ENCODE peak calls at places on chromosome 10, in nine cellular contexts. G is mammary epithelial cell, K is psoas muscle, H is A549, F is thoracic aorta, I is AG04450, O is aorta, L is neuronal stem cell, W is mucosa of descending colon. Z is an unnamed sample.

GRCh38 chr10:110655286-110655685 is 11.2 kb downstream of the RBM20 start:
- DNase-seq in K (no peak), F (no peak), L (no peak), W (no peak), I (no peak), O (no peak), G (no peak), H (no peak), Z (no peak)

GRCh38 chr10:20713420-20713819 is 183.7 kb downstream of the NEBL start:
- DNase-seq in F (no peak), G (no peak), L (no peak), H (no peak), O (no peak), W (no peak), I (no peak), K (no peak), Z (no peak)

GRCh38 chr10:100728928-100729876 is 16.2 kb upstream of the PAX2 start:
- DNase-seq in H (peak; percentile 90), W (no peak), I (no peak), K (no peak), O (no peak), G (no peak), F (no peak), L (no peak), Z (no peak)

GRCh38 chr10:350981-351501 is 215.8 kb downstream of the ZMYND11 start:
- DNase-seq in L (no peak), W (no peak), K (no peak), O (no peak), F (no peak), H (no peak), G (no peak), I (no peak), Z (no peak)

GRCh38 chr10:116521424-116522305 is 24.1 kb upstream of the PNLIP start:
- DNase-seq in F (no peak), O (no peak), H (peak; percentile 43), G (peak; percentile 30), I (peak; percentile 15), L (peak; percentile 33), W (no peak), K (no peak), Z (no peak)

GRCh38 chr10:10870523-10871241 is 147.0 kb upstream of the CELF2 start:
- DNase-seq in L (peak; percentile 21), F (no peak), O (no peak), W (no peak), H (no peak), K (no peak), I (no peak), G (no peak), Z (no peak)

GRCh38 chr10:101162677-101163076 is 31.6 kb downstream of the TLX1 start:
- DNase-seq in H (no peak), I (no peak), O (no peak), K (no peak), F (no peak), W (no peak), L (no peak), G (no peak), Z (no peak)

GRCh38 chr10:101829561-101830315 is 11.5 kb upstream of the OGA start:
- DNase-seq in F (no peak), H (no peak), L (peak; percentile 70), G (no peak), K (peak; percentile 53), I (no peak), W (peak; percentile 77), O (no peak), Z (peak; percentile 68)

GRCh38 chr10:6912424-6912823 is 332.3 kb upstream of the PRKCQ start:
- DNase-seq in G (peak; percentile 92), O (no peak), L (no peak), I (no peak), H (no peak), W (no peak), F (no peak), K (no peak), Z (no peak)

GRCh38 chr10:122192142-122192541 is 79.0 kb upstream of the BTBD16 start:
- DNase-seq in K (no peak), F (no peak), H (no peak), O (peak; percentile 7), I (no peak), G (no peak), W (no peak), L (peak; percentile 58), Z (no peak)

GRCh38 chr10:63133787-63134557 is 844 bp downstream of the NRBF2 start:
- DNase-seq in I (no peak), H (peak; percentile 53), W (no peak), O (no peak), F (no peak), L (no peak), G (peak; percentile 40), K (no peak), Z (no peak)

GRCh38 chr10:110501142-110501937 is 3.6 kb downstream of the DUSP5 start:
- DNase-seq in O (peak; percentile 93), K (peak; percentile 87), L (no peak), G (peak; percentile 92), H (peak; percentile 90), W (peak; percentile 77), I (peak; percentile 78), F (peak; percentile 79), Z (no peak)

GRCh38 chr10:97129666-97130065 is 56.1 kb downstream of the SLIT1 start:
- DNase-seq in F (no peak), I (no peak), W (no peak), K (no peak), O (no peak), H (no peak), G (no peak), L (no peak), Z (no peak)

GRCh38 chr10:124134251-124134650 is 40.9 kb upstream of the CHST15 start:
- DNase-seq in O (no peak), W (no peak), K (no peak), I (no peak), H (no peak), G (no peak), F (no peak), L (no peak), Z (no peak)

GRCh38 chr10:90968448-90969086 is 47.7 kb upstream of the ANKRD1 start:
- DNase-seq in G (peak; percentile 68), K (no peak), I (peak; percentile 39), L (no peak), O (no peak), F (no peak), W (no peak), H (no peak), Z (no peak)

GRCh38 chr10:45490277-45490676 is 116.3 kb downstream of the ALOX5 start:
- DNase-seq in F (no peak), I (no peak), L (no peak), G (no peak), O (no peak), W (no peak), H (no peak), K (no peak), Z (no peak)

GRCh38 chr10:87095241-87095945 is 387 bp downstream of the SHLD2 start:
- DNase-seq in K (peak; percentile 90), F (peak; percentile 68), I (peak; percentile 56), H (peak; percentile 55), W (peak; percentile 89), L (peak; percentile 70), O (peak; percentile 89), G (peak; percentile 86), Z (peak; percentile 82)

GRCh38 chr10:128123853-128124252 is 2.4 kb downstream of the MKI67 start:
- DNase-seq in H (no peak), G (no peak), K (no peak), I (no peak), W (no peak), O (no peak), L (no peak), F (no peak), Z (no peak)
- H3K4me3 ChIP-seq in H (no peak overlapping the region), G (peak overlapping the region; percentile 87), K (no peak overlapping the region), I (no peak overlapping the region), W (no peak overlapping the region), O (no peak overlapping the region), L (peak overlapping the region; percentile 77), F (no peak overlapping the region), Z (no peak overlapping the region)

GRCh38 chr10:118108194-118109026 is 61.7 kb upstream of the RAB11FIP2 start:
- DNase-seq in H (no peak), F (no peak), W (no peak), L (peak; percentile 38), K (no peak), O (no peak), I (no peak), G (peak; percentile 56), Z (no peak)
- H3K4me3 ChIP-seq in H (no peak overlapping the region), F (no peak overlapping the region), W (no peak overlapping the region), L (no peak overlapping the region), K (no peak overlapping the region), O (no peak overlapping the region), I (no peak overlapping the region), G (no peak overlapping the region), Z (no peak overlapping the region)

GRCh38 chr10:88138319-88138848 is 275.0 kb downstream of the PTEN start:
- DNase-seq in H (no peak), I (no peak), O (no peak), F (no peak), W (no peak), K (no peak), L (no peak), G (peak; percentile 55), Z (no peak)
- H3K4me3 ChIP-seq in H (no peak overlapping the region), I (no peak overlapping the region), O (no peak overlapping the region), F (no peak overlapping the region), W (no peak overlapping the region), K (no peak overlapping the region), L (no peak overlapping the region), G (no peak overlapping the region), Z (no peak overlapping the region)

DNA sequence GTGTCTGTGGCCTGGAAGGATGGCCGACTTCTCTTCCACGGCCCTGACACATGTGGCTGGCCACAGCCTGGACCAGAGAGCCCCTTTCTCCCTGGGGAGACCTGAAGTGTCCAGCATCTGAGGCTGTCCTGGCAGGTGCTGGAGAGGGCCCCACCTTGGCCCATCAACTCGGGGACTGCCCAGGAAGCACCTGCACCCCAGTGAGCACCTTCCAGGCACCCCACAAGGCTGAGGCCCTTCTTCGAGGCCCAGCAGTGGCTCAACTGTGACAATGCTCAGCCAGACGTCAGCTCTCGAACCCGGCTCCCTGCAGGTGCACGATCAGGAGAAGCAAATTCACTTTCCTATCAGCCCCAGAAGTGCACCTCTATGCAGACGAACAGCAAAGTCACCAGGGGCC is 24.3 kb downstream of the RGS10 start:
- DNase-seq in K (no peak), H (no peak), L (no peak), O (no peak), F (no peak), G (no peak), I (no peak), W (peak; percentile 20), Z (no peak)
- H3K4me3 ChIP-seq in K (no peak overlapping the region), H (no peak overlapping the region), L (no peak overlapping the region), O (no peak overlapping the region), F (no peak overlapping the region), G (no peak overlapping the region), I (no peak overlapping the region), W (no peak overlapping the region), Z (peak overlapping the region; percentile 3)

Z was measured in CD4-positive, alpha-beta memory T cell.